ENCODE peak calls at places on chromosome 9, in five cellular contexts. X is sigmoid colon; C is dorsolateral prefrontal cortex; Y is CD8-positive, alpha-beta memory T cell; L is GM23248. T is an unnamed sample.

GRCh38 chr9:32839013-32839442 is 55.7 kb downstream of the TMEM215 start:
- DNase-seq in X (no peak), C (no peak), Y (no peak), L (no peak), T (no peak)

GRCh38 chr9:69036799-69037198 is 1.2 kb downstream of the FXN start:
- DNase-seq in X (no peak), C (no peak), Y (no peak), L (no peak), T (no peak)

GRCh38 chr9:116979461-116979860 is 292.4 kb downstream of the TRIM32 start:
- DNase-seq in X (no peak), C (no peak), Y (no peak), L (no peak), T (no peak)

GRCh38 chr9:132182609-132183073 is 20.8 kb downstream of the NTNG2 start:
- DNase-seq in X (no peak), C (no peak), Y (no peak), L (peak), T (no peak)

GRCh38 chr9:123654647-123655637 is 275.0 kb downstream of the DENND1A start:
- DNase-seq in X (no peak), C (no peak), Y (no peak), L (no peak), T (no peak)

GRCh38 chr9:73093740-73094379 is 57.8 kb upstream of the ANXA1 start:
- DNase-seq in X (no peak), C (no peak), Y (no peak), L (peak), T (no peak)

GRCh38 chr9:18122156-18122555 is 351.8 kb upstream of the ADAMTSL1 start:
- DNase-seq in X (no peak), C (no peak), Y (no peak), L (no peak), T (no peak)

GRCh38 chr9:116165912-116166311 is 12.3 kb downstream of the PAPPA start:
- DNase-seq in X (no peak), C (no peak), Y (no peak), L (peak), T (no peak)

GRCh38 chr9:124934290-124934689 is 6.6 kb downstream of the GOLGA1 start:
- DNase-seq in X (no peak), C (no peak), Y (no peak), L (peak), T (no peak)

GRCh38 chr9:14992516-14992915 is 82.3 kb upstream of the FREM1 start:
- DNase-seq in X (no peak), C (no peak), Y (no peak), L (peak), T (no peak)

GRCh38 chr9:120538339-120538738 is 41.6 kb downstream of the CDK5RAP2 start:
- DNase-seq in X (no peak), C (no peak), Y (no peak), L (no peak), T (no peak)

GRCh38 chr9:125867752-125868400 is 120.7 kb downstream of the PBX3 start:
- DNase-seq in X (no peak), C (no peak), Y (no peak), L (peak), T (no peak)